ENCODE peak calls at places on chromosomes 5 and 9, in seven cellular contexts. Q is H1, L is trophoblast cell, R is mesendoderm, D is H9, N is neuronal stem cell, S is IMR-90. K is an unnamed sample.

GRCh38 chr5:115602585-115603125 is 376 bp upstream of the TICAM2 start:
- DNase-seq in Q (no peak), L (no peak), R (no peak), D (no peak), N (peak), S (no peak), K (no peak)

GRCh38 chr5:1761453-1761755 is 38.2 kb downstream of the MRPL36 start:
- DNase-seq in Q (no peak), L (no peak), R (no peak), D (no peak), N (no peak), S (no peak), K (no peak)

GRCh38 chr5:157263586-157264090 is 2.3 kb upstream of the CYFIP2 start:
- DNase-seq in Q (no peak), L (no peak), R (no peak), D (no peak), N (no peak), S (no peak), K (no peak)

GRCh38 chr9:116327702-116328440 is 174.3 kb downstream of the PAPPA start:
- DNase-seq in Q (no peak), L (no peak), R (no peak), D (no peak), N (no peak), S (peak), K (peak)

GRCh38 chr5:92017786-92018185 is 634.7 kb upstream of the ARRDC3 start:
- DNase-seq in Q (no peak), L (no peak), R (no peak), D (no peak), N (no peak), S (peak), K (peak)

GRCh38 chr5:58300346-58300745 is 159.5 kb downstream of the PLK2 start:
- DNase-seq in Q (no peak), L (peak), R (no peak), D (no peak), N (no peak), S (no peak), K (no peak)

GRCh38 chr5:14628346-14628745 is 36.2 kb upstream of the OTULIN start:
- DNase-seq in Q (no peak), L (no peak), R (peak), D (peak), N (peak), S (peak), K (peak)

GRCh38 chr5:8730194-8730593 is 815.7 kb downstream of the SEMA5A start:
- DNase-seq in Q (no peak), L (no peak), R (no peak), D (no peak), N (no peak), S (peak), K (peak)

GRCh38 chr9:8448226-8448625 is 648.6 kb upstream of the DMAC1 start:
- DNase-seq in Q (no peak), L (no peak), R (no peak), D (no peak), N (no peak), S (no peak), K (no peak)

GRCh38 chr5:1325191-1325741 is 19.6 kb downstream of the CLPTM1L start:
- DNase-seq in Q (no peak), L (no peak), R (no peak), D (peak), N (no peak), S (no peak), K (no peak)

GRCh38 chr5:148697177-148697820 is 43.0 kb upstream of the HTR4 start:
- DNase-seq in Q (no peak), L (no peak), R (no peak), D (no peak), N (no peak), S (peak), K (peak)

GRCh38 chr5:140672455-140673186 is 755 bp downstream of the DND1 start:
- DNase-seq in Q (no peak), L (no peak), R (no peak), D (peak), N (no peak), S (no peak), K (peak)

GRCh38 chr9:99690573-99690972 is 131.1 kb upstream of the NR4A3 start:
- DNase-seq in Q (no peak), L (no peak), R (no peak), D (no peak), N (no peak), S (no peak), K (no peak)

GRCh38 chr5:173205921-173206320 is 29.1 kb downstream of the NKX2-5 start:
- DNase-seq in Q (no peak), L (peak), R (no peak), D (no peak), N (no peak), S (no peak), K (no peak)

GRCh38 chr9:110949081-110949480 is 89.2 kb downstream of the LPAR1 start:
- DNase-seq in Q (no peak), L (no peak), R (no peak), D (no peak), N (no peak), S (no peak), K (no peak)

GRCh38 chr9:18333157-18333556 is 140.8 kb upstream of the ADAMTSL1 start:
- DNase-seq in Q (peak), L (peak), R (peak), D (peak), N (no peak), S (peak), K (no peak)

GRCh38 chr5:80193421-80193820 is 62.4 kb downstream of the SERINC5 start:
- DNase-seq in Q (no peak), L (no peak), R (no peak), D (no peak), N (no peak), S (no peak), K (no peak)

GRCh38 chr5:108867661-108868060 is 120.0 kb downstream of the FER start:
- DNase-seq in Q (no peak), L (no peak), R (no peak), D (no peak), N (no peak), S (no peak), K (no peak)

GRCh38 chr9:100602302-100602930 is 24.5 kb downstream of the CAVIN4 start:
- DNase-seq in Q (no peak), L (peak), R (peak), D (peak), N (peak), S (peak), K (peak)

GRCh38 chr5:16934123-16934522 is 2.0 kb downstream of the MYO10 start:
- DNase-seq in Q (peak), L (peak), R (peak), D (peak), N (peak), S (peak), K (peak)

GRCh38 chr5:141234109-141234508 is 11.0 kb downstream of the PCDHB14 start:
- DNase-seq in Q (no peak), L (no peak), R (peak), D (no peak), N (no peak), S (peak), K (no peak)

GRCh38 chr9:97852001-97852398 is 1.0 kb upstream of the FOXE1 start:
- DNase-seq in Q (no peak), L (no peak), R (no peak), D (peak), N (peak), S (no peak), K (no peak)

GRCh38 chr9:20640331-20641187 is 18.3 kb upstream of the MLLT3 start:
- DNase-seq in Q (no peak), L (no peak), R (no peak), D (no peak), N (no peak), S (peak), K (no peak)

GRCh38 chr5:159773062-159773924 is 143.0 kb upstream of the ADRA1B start:
- DNase-seq in Q (no peak), L (peak), R (peak), D (peak), N (peak), S (peak), K (peak)

GRCh38 chr5:180601591-180602480 is 10.5 kb upstream of the SCGB3A1 start:
- DNase-seq in Q (no peak), L (no peak), R (no peak), D (peak), N (no peak), S (no peak), K (no peak)

GRCh38 chr5:115289104-115289503 is 7.3 kb downstream of the CCDC112 start:
- DNase-seq in Q (no peak), L (no peak), R (no peak), D (no peak), N (no peak), S (no peak), K (no peak)

GRCh38 chr9:106174331-106174730 is 480.0 kb downstream of the TMEM38B start:
- DNase-seq in Q (no peak), L (no peak), R (no peak), D (no peak), N (no peak), S (no peak), K (no peak)

GRCh38 chr9:10212702-10213101 is 400.1 kb downstream of the PTPRD start:
- DNase-seq in Q (no peak), L (no peak), R (no peak), D (no peak), N (no peak), S (no peak), K (no peak)

GRCh38 chr5:59503223-59503622 is 390.3 kb downstream of the PDE4D start:
- DNase-seq in Q (no peak), L (no peak), R (peak), D (no peak), N (no peak), S (no peak), K (peak)

GRCh38 chr9:34365282-34365681 is 11.4 kb downstream of the MYORG start:
- DNase-seq in Q (no peak), L (no peak), R (no peak), D (no peak), N (no peak), S (no peak), K (no peak)

GRCh38 chr5:17860660-17861315 is 226.5 kb downstream of the TAF11L14 start:
- DNase-seq in Q (no peak), L (no peak), R (no peak), D (no peak), N (no peak), S (peak), K (no peak)

GRCh38 chr5:145495741-145496140 is 339.4 kb downstream of the PRELID2 start:
- DNase-seq in Q (no peak), L (no peak), R (peak), D (no peak), N (no peak), S (peak), K (peak)

GRCh38 chr5:150624334-150625163 is 15.9 kb upstream of the SYNPO start:
- DNase-seq in Q (no peak), L (no peak), R (no peak), D (peak), N (no peak), S (no peak), K (no peak)

GRCh38 chr5:159463590-159464321 is 133.5 kb upstream of the IL12B start:
- DNase-seq in Q (no peak), L (peak), R (peak), D (no peak), N (no peak), S (peak), K (peak)

GRCh38 chr5:142390303-142390840 is 65.6 kb upstream of the SPRY4 start:
- DNase-seq in Q (no peak), L (no peak), R (no peak), D (no peak), N (no peak), S (no peak), K (peak)

GRCh38 chr5:142388696-142389095 is 63.9 kb upstream of the SPRY4 start:
- DNase-seq in Q (no peak), L (no peak), R (no peak), D (no peak), N (no peak), S (peak), K (no peak)

GRCh38 chr5:142387022-142387682 is 62.3 kb upstream of the SPRY4 start:
- DNase-seq in Q (no peak), L (no peak), R (no peak), D (no peak), N (no peak), S (no peak), K (no peak)

GRCh38 chr5:142395334-142395733 is 70.5 kb upstream of the SPRY4 start:
- DNase-seq in Q (no peak), L (no peak), R (no peak), D (no peak), N (no peak), S (no peak), K (no peak)

DNA sequence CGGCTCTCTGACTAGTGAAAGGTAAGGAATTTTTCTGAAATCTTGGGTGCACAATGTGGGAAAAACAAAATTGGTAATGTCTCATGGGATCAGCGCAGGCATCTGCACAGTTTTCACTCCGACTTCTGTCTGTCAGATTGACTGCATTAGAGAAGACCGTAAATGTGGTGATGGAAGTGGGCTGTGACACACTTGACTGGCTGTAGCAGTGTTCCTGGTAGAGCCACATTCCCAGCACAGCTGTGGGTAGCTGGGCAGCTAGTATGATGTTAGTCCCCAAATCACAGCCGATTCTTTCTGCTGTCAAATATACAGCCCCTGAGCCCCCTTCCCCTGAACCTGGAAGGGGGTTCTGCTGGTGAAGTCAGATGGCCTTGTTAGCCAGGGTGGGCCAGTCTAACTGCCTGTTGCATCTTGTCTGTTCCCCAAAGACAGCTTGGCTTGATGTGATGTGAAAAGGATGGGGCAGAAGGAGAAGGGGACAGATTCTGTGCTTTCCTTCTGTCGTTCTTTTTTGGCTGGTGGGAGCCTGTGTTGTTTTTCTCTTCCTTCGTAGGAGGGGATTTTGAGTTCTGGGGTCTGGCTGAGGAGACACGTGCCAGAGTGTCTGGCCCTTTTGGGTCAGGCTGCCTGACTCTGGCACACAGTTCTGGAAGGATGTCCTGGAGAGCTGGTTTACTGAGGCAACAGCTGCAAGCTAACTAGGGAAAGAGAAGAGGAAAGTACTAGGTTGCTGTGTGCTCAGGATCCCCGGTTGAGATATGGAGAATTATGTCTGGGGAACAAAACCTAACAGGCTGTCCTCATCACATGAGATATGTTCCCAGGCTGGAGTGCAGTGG is 66.4 kb upstream of the SPRY4 start:
- DNase-seq in Q (no peak), L (no peak), R (no peak), D (no peak), N (no peak), S (no peak), K (peak)
- H3K27ac ChIP-seq in Q (no peak), L (no peak), R (no peak), D (no peak), N (no peak), S (no peak), K (no peak)

GRCh38 chr5:88667187-88668141 is 215.5 kb downstream of the MEF2C start:
- DNase-seq in Q (no peak), L (no peak), R (no peak), D (peak), N (no peak), S (no peak), K (no peak)
- H3K23ac ChIP-seq in Q (no peak), L (no peak), R (no peak), D (no peak), N (no peak), S (no peak), K (no peak)

DNA sequence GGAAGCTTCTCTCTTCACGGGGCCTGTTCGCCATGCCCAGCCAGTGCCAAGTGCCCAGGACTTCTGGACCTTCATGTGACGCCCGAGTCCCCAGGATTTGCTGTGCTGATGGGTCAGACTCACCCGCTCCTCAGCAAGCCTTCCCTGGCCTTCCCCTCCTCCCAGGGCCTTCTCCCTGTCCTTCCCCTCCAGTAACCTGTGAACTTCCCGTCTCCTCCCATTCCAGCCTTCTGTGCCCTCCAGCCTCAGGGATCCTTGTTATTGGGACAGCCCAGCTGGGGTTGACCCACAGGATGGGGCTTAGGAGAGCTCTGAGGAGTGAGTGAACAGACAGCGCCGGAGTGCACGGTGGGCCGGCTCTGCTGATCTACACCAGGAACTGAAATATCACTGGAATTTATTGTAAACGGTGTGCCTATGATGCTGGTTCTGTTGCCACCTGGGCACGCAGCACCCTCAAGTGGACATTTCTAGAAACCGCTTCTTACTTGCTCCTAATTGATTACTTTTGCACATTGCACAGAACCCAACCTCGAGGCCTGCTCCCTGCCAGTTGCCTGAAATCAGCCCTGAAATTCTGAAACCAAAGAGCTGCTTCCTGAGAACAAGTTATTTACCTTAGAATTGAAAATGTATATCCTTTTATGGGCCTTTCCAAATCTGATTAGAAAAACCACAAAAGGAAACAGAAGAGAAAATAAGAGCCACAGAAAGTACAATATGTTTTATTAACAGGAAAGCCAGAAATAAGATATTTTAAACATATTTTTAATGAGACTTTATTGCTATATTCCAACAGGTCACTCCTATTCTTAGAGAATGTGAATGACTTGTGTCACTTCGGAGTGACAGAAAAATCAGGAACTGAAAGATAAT is 1.6 kb downstream of the SPAAR start:
- DNase-seq in Q (no peak), L (peak), R (peak), D (no peak), N (no peak), S (peak), K (peak)
- H3K27ac ChIP-seq in Q (no peak), L (no peak), R (no peak), D (no peak), N (no peak), S (no peak), K (no peak)

GRCh38 chr9:71655778-71656177 is 112.5 kb downstream of the CEMIP2 start:
- DNase-seq in Q (no peak), L (no peak), R (no peak), D (no peak), N (no peak), S (no peak), K (no peak)
- H3K23ac ChIP-seq in Q (no peak), L (no peak), R (no peak), D (no peak), N (no peak), S (no peak), K (no peak)

GRCh38 chr9:132768932-132769894 is 98.9 kb downstream of the GTF3C4 start:
- DNase-seq in Q (peak), L (no peak), R (peak), D (peak), N (peak), S (peak), K (peak)
- H3K27ac ChIP-seq in Q (no peak), L (no peak), R (no peak), D (no peak), N (no peak), S (peak), K (peak)

GRCh38 chr9:6247266-6247665 is 31.7 kb downstream of the IL33 start:
- DNase-seq in Q (no peak), L (no peak), R (no peak), D (no peak), N (no peak), S (no peak), K (no peak)

GRCh38 chr9:6239694-6240093 is 24.1 kb downstream of the IL33 start:
- DNase-seq in Q (no peak), L (no peak), R (no peak), D (no peak), N (no peak), S (peak), K (no peak)

GRCh38 chr9:6239048-6239461 is 23.4 kb downstream of the IL33 start:
- DNase-seq in Q (no peak), L (no peak), R (no peak), D (no peak), N (no peak), S (peak), K (no peak)

DNA sequence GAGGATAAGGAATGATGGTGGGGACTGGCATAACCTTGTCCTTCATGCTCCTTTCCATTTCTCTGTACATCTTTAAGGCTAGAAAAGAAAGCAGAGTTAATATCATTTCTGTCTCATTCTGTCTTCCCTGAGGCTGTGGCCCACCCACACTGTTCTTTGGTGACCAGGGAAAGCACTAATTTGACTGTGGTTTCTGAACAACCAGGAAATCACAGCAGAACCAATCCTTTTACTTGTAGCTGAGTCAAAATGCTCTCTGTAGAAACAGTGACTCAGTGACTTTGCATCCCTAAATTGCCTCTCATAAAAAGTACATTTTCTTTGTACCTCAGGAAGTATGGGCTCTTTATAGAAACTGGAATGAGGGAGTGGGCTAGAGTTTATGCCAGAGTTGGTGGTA is 28.1 kb downstream of the IL33 start:
- DNase-seq in Q (no peak), L (no peak), R (no peak), D (no peak), N (no peak), S (peak), K (no peak)
- H3K23ac ChIP-seq in Q (no peak), L (no peak), R (no peak), D (no peak), N (no peak), S (no peak), K (no peak)

GRCh38 chr5:139634541-139634940 is 13.6 kb upstream of the CXXC5 start:
- DNase-seq in Q (no peak), L (no peak), R (no peak), D (no peak), N (no peak), S (no peak), K (no peak)

GRCh38 chr5:139636207-139636792 is 11.8 kb upstream of the CXXC5 start:
- DNase-seq in Q (no peak), L (no peak), R (no peak), D (no peak), N (no peak), S (no peak), K (no peak)

GRCh38 chr5:139634028-139634325 is 14.2 kb upstream of the CXXC5 start:
- DNase-seq in Q (no peak), L (no peak), R (no peak), D (no peak), N (no peak), S (no peak), K (no peak)

GRCh38 chr5:139635606-139636206 is 12.4 kb upstream of the CXXC5 start:
- DNase-seq in Q (no peak), L (no peak), R (peak), D (no peak), N (no peak), S (peak), K (peak)

DNA sequence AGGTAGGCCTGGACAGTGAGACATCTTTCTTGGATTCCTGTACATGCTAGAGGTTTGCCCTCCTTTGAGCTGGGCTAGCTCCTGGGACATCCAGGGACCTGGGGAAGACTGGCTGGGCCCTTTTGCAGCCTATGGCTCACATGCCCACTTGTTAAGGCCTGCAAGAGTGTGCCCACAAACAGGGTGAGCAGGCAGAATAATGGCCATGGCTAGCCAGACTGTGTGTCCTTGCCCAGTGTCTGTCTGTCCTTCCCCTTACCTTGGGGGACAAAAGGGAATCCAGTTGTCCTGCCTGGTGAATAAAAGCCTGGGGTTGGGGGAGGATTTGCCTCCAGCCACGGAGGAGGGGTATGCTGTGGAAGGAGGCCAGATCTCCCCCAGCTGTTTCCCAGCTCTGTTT is 13.0 kb upstream of the CXXC5 start:
- DNase-seq in Q (no peak), L (no peak), R (no peak), D (no peak), N (no peak), S (no peak), K (no peak)
- H3K27ac ChIP-seq in Q (no peak), L (no peak), R (no peak), D (no peak), N (no peak), S (no peak), K (peak)

K was measured in mesenchymal stem cell.